ENCODE peak calls at places on chromosomes 12 and 14, in seven cellular contexts. A is pancreas, T is transverse colon, P is tibial nerve, O is mammary epithelial cell, Q is mucosa of descending colon, V is Calu3. E is an unnamed sample.

GRCh38 chr12:87809916-87810315 is 219.3 kb downstream of the C12orf50 start:
- DNase-seq in Q (no peak), A (no peak), T (no peak), P (no peak), V (no peak), O (no peak), E (no peak)

GRCh38 chr14:70722418-70722817 is 80.7 kb downstream of the TTC9 start:
- DNase-seq in O (no peak), A (no peak), V (no peak), T (no peak), P (no peak), Q (no peak), E (no peak)

GRCh38 chr14:66772146-66772545 is 264.2 kb downstream of the GPHN start:
- DNase-seq in Q (no peak), V (no peak), T (no peak), P (no peak), O (no peak), A (no peak), E (no peak)

GRCh38 chr14:85122690-85123089 is 407.3 kb upstream of the FLRT2 start:
- DNase-seq in T (no peak), V (no peak), P (no peak), A (no peak), O (peak), Q (no peak), E (no peak)

GRCh38 chr12:121579190-121579791 is 1.5 kb downstream of the KDM2B start:
- DNase-seq in T (peak), V (no peak), P (peak), Q (peak), A (peak), O (no peak), E (peak)

GRCh38 chr12:69880566-69880965 is 55.5 kb downstream of the MYRFL start:
- DNase-seq in V (no peak), T (no peak), P (no peak), O (peak), Q (no peak), A (no peak), E (no peak)

GRCh38 chr14:24095196-24096068 is 1.3 kb downstream of the PCK2 start:
- DNase-seq in A (no peak), V (peak), Q (peak), P (peak), T (peak), O (peak), E (peak)

GRCh38 chr12:28034271-28034670 is 61.7 kb upstream of the PTHLH start:
- DNase-seq in A (no peak), Q (no peak), P (no peak), O (no peak), V (no peak), T (no peak), E (no peak)

GRCh38 chr14:24312736-24313507 is 1.6 kb downstream of the LTB4R start:
- DNase-seq in T (peak), P (no peak), Q (peak), A (no peak), V (no peak), O (no peak), E (no peak)

GRCh38 chr14:91078095-91078737 is 17.8 kb upstream of the RPS6KA5 start:
- DNase-seq in T (no peak), A (no peak), P (no peak), Q (no peak), O (no peak), V (no peak), E (no peak)

GRCh38 chr12:57498143-57498524 is 10.3 kb downstream of the MARS1 start:
- DNase-seq in Q (no peak), A (peak), P (no peak), T (no peak), V (no peak), O (no peak), E (no peak)

GRCh38 chr14:36949371-36949770 is 223.0 kb downstream of the SLC25A21 start:
- DNase-seq in V (no peak), T (no peak), A (no peak), Q (no peak), O (no peak), P (no peak), E (no peak)

GRCh38 chr12:115227137-115227615 is 543.2 kb upstream of the TBX3 start:
- DNase-seq in P (no peak), A (no peak), V (no peak), T (no peak), Q (no peak), O (peak), E (no peak)

GRCh38 chr12:43289412-43289811 is 262.6 kb downstream of the ADAMTS20 start:
- DNase-seq in Q (no peak), P (no peak), T (no peak), O (no peak), A (no peak), V (no peak), E (no peak)

GRCh38 chr12:16243487-16244412 is 33.7 kb downstream of the SLC15A5 start:
- DNase-seq in A (no peak), O (no peak), T (no peak), P (no peak), V (no peak), Q (no peak), E (no peak)

GRCh38 chr12:13000935-13001724 is 1.1 kb upstream of the HEBP1 start:
- DNase-seq in Q (peak), T (peak), V (peak), O (peak), P (no peak), A (peak), E (peak)

GRCh38 chr12:108611884-108612415 is 14.1 kb upstream of the TMEM119 start:
- DNase-seq in V (peak), O (peak), Q (peak), P (no peak), T (no peak), A (no peak), E (peak)

GRCh38 chr12:71195338-71195896 is 37.6 kb upstream of the TSPAN8 start:
- DNase-seq in P (no peak), V (peak), Q (peak), T (no peak), O (no peak), A (no peak), E (no peak)

GRCh38 chr12:71194657-71195056 is 36.9 kb upstream of the TSPAN8 start:
- DNase-seq in O (no peak), A (no peak), P (no peak), Q (no peak), T (no peak), V (no peak), E (no peak)

GRCh38 chr12:71193041-71193440 is 35.2 kb upstream of the TSPAN8 start:
- DNase-seq in V (no peak), A (no peak), P (no peak), T (no peak), O (no peak), Q (no peak), E (no peak)

GRCh38 chr12:71190822-71191221 is 33.0 kb upstream of the TSPAN8 start:
- DNase-seq in Q (no peak), T (no peak), A (no peak), P (no peak), V (no peak), O (no peak), E (no peak)

DNA sequence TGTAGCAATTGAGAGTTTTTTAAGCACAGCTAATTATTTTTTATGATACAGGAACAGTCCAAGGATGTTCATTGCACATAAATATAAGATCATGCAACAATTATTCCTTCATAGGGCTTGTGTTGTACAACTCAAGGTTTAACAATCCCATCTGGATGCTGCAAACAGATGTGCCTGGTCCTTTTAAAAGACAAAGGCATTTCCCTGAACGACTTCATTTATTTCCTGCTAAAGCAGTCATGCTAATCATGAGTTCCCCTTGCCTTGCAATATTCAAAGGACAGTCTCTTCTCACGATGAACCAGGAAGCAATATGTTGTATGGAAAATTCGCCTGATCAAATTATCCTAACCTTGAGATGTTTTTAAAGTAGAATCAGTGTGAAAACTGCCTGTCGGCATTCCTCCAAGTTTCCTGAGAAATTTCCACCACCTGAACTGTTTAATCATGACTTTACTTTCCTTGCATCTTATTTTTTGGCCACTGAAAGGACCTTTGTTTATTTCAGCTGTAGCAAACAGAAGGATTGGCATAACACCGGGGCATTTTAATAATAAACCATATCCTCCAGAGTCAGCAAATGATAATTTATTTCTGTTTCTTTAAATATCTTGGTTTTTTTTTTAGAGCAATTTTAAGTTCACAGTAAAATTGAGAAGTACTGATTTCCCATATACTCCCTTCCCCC is 33.9 kb upstream of the TSPAN8 start:
- DNase-seq in A (no peak), T (no peak), P (no peak), O (no peak), Q (no peak), V (no peak), E (no peak)
- TF ChIP-seq CTCF in A (no peak), T (no peak), P (no peak), O (no peak), Q (no peak), V (no peak), E (no peak)

DNA sequence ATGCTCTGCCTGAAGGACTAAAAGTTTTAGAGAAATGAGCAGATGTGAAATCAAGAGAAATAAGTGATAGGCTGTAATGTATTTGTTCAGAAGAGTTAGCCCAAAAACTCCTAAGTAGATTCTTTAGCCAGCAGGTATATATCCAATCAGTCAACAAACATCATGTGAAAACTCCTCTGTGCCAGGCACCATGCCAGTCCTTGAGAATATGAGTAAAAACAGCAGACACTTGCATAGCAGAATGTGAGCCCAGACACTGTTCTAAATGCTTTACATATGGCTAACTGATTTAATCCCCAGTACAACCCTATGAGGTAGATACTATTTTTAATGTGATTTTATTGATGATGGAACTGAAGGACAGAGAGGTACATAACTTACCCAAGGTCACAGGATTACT is 329.8 kb downstream of the PAWR start:
- DNase-seq in O (no peak), V (no peak), P (no peak), T (no peak), Q (no peak), A (no peak), E (no peak)
- TF ChIP-seq CTCF in O (no peak), V (no peak), P (no peak), T (no peak), Q (no peak), A (no peak), E (no peak)

GRCh38 chr12:3319723-3320492 is 171.1 kb upstream of the PRMT8 start:
- DNase-seq in A (no peak), T (no peak), V (no peak), P (no peak), O (no peak), Q (no peak), E (no peak)
- TF ChIP-seq CTCF in A (no peak), T (no peak), V (no peak), P (no peak), O (no peak), Q (no peak), E (no peak)

GRCh38 chr14:22434030-22434429 is 155.0 kb downstream of the DAD1 start:
- DNase-seq in V (no peak), A (no peak), P (no peak), Q (no peak), T (no peak), O (no peak), E (no peak)
- TF ChIP-seq CTCF in V (no peak), A (no peak), P (no peak), Q (no peak), T (no peak), O (no peak), E (no peak)

GRCh38 chr12:74108729-74109128 is 428.9 kb upstream of the ATXN7L3B start:
- DNase-seq in T (no peak), O (no peak), V (no peak), P (no peak), A (no peak), Q (no peak), E (no peak)

DNA sequence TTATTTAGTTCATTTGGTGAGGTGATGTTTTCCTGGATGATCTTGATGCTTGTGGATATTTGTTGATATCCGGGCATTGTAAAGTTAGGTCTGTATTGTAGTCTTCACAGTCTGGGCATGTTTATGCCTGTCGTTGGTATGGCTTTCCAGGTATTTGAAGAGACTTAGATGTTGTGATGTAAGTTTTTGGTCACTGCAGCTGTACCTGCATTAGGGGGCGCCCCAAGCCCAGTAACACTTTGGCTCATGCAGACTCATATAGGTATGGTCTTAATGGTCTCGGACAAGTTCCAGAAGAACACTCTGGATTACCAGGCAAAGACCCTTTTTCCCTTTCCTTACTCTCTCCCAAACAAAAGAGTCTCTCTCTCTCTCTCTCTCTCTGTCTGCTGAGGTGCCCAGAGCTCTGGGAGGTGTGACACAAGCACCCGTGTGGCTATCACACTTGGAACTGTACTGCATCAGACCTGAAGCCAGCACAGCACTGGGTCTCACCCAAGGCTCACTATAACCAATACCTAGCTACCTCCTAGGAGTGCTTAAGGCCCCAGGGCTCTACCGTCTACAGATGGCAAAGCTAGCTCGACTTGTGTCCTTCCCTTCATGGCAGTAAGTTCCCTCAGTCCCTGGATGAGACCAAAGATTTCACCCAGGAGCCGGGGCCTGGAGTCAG is 425.8 kb upstream of the ATXN7L3B start:
- DNase-seq in P (no peak), A (no peak), O (peak), Q (no peak), V (peak), T (no peak), E (peak)
- TF ChIP-seq CTCF in P (no peak), A (no peak), O (peak), Q (no peak), V (peak), T (no peak), E (peak)

GRCh38 chr14:103130965-103131364 is 7.7 kb downstream of the TNFAIP2 start:
- DNase-seq in T (no peak), Q (no peak), O (peak), A (no peak), V (no peak), P (no peak), E (no peak)
- TF ChIP-seq CTCF in T (no peak), Q (no peak), O (no peak), A (no peak), V (no peak), P (no peak), E (no peak)

GRCh38 chr14:28767851-28768548 is 1.4 kb downstream of the FOXG1 start:
- DNase-seq in V (no peak), T (no peak), A (no peak), Q (no peak), O (no peak), P (no peak), E (peak)
- TF ChIP-seq CTCF in V (no peak), T (no peak), A (no peak), Q (no peak), O (no peak), P (no peak), E (peak)